ENCODE peak calls at places on chromosomes 12 and 14, in four cellular contexts. One of them, this sample, is unnamed.
A peak's percentile ranks its signal among the peaks of the same experiment; 100 is the strongest.

GRCh38 chr14:25436906-25437305 is 387.0 kb upstream of the STXBP6 start:
- DNase-seq in transverse colon: no peak
- DNase-seq in K562: no peak
- DNase-seq in GM12892: no peak
- DNase-seq in this sample: no peak

GRCh38 chr12:121748571-121749265 is 36.2 kb downstream of the TMEM120B start:
- DNase-seq in transverse colon: no peak
- DNase-seq in K562: peak; percentile 84
- DNase-seq in GM12892: no peak
- DNase-seq in this sample: no peak

GRCh38 chr14:32345311-32345771 is 16.2 kb downstream of the AKAP6 start:
- DNase-seq in K562: no peak
- DNase-seq in GM12892: no peak
- DNase-seq in transverse colon: peak; percentile 21
- DNase-seq in this sample: no peak

GRCh38 chr12:68919581-68920239 is 13.3 kb downstream of the CPM start:
- DNase-seq in transverse colon: no peak
- DNase-seq in GM12892: no peak
- DNase-seq in K562: no peak
- DNase-seq in this sample: no peak

GRCh38 chr14:96662116-96662901 is 134.9 kb upstream of the VRK1 start:
- DNase-seq in transverse colon: no peak
- DNase-seq in GM12892: no peak
- DNase-seq in K562: no peak
- DNase-seq in this sample: peak; percentile 50

GRCh38 chr12:2110841-2111566 is 58.2 kb downstream of the CACNA1C start:
- DNase-seq in transverse colon: no peak
- DNase-seq in GM12892: no peak
- DNase-seq in K562: no peak
- DNase-seq in this sample: no peak

GRCh38 chr12:15206831-15207394 is 14.3 kb downstream of the RERG start:
- DNase-seq in K562: no peak
- DNase-seq in GM12892: no peak
- DNase-seq in transverse colon: no peak
- DNase-seq in this sample: no peak

GRCh38 chr12:97300921-97301320 is 161.7 kb upstream of the RMST start:
- DNase-seq in GM12892: no peak
- DNase-seq in transverse colon: no peak
- DNase-seq in K562: no peak
- DNase-seq in this sample: no peak

GRCh38 chr14:57512221-57512620 is 18.6 kb upstream of the CCDC198 start:
- DNase-seq in K562: no peak
- DNase-seq in GM12892: no peak
- DNase-seq in transverse colon: no peak
- DNase-seq in this sample: no peak

GRCh38 chr12:5441497-5442236 is 9.8 kb downstream of the NTF3 start:
- DNase-seq in transverse colon: no peak
- DNase-seq in K562: no peak
- DNase-seq in GM12892: no peak
- DNase-seq in this sample: no peak

GRCh38 chr12:43887397-43887796 is 51.5 kb downstream of the TMEM117 start:
- DNase-seq in transverse colon: no peak
- DNase-seq in GM12892: no peak
- DNase-seq in K562: no peak
- DNase-seq in this sample: no peak

GRCh38 chr12:90128526-90128925 is 419.9 kb upstream of the ATP2B1 start:
- DNase-seq in GM12892: no peak
- DNase-seq in K562: no peak
- DNase-seq in transverse colon: no peak
- DNase-seq in this sample: no peak

GRCh38 chr12:124743479-124744272 is 120.0 kb downstream of the SCARB1 start:
- DNase-seq in transverse colon: no peak
- DNase-seq in GM12892: no peak
- DNase-seq in K562: no peak
- DNase-seq in this sample: no peak

GRCh38 chr14:23009483-23009938 is 432 bp downstream of the C14orf93 start:
- DNase-seq in K562: no peak
- DNase-seq in transverse colon: no peak
- DNase-seq in GM12892: no peak
- DNase-seq in this sample: no peak

GRCh38 chr12:27554421-27555186 is 30.6 kb downstream of the PPFIBP1 start:
- DNase-seq in K562: no peak
- DNase-seq in GM12892: no peak
- DNase-seq in transverse colon: peak; percentile 14
- DNase-seq in this sample: peak; percentile 82

GRCh38 chr12:30988887-30989286 is 62.3 kb downstream of the TSPAN11 start:
- DNase-seq in GM12892: no peak
- DNase-seq in K562: no peak
- DNase-seq in transverse colon: peak; percentile 27
- DNase-seq in this sample: no peak

GRCh38 chr14:21074398-21075272 is 4.5 kb downstream of the ARHGEF40 start:
- DNase-seq in GM12892: no peak
- DNase-seq in transverse colon: no peak
- DNase-seq in K562: no peak
- DNase-seq in this sample: no peak

DNA sequence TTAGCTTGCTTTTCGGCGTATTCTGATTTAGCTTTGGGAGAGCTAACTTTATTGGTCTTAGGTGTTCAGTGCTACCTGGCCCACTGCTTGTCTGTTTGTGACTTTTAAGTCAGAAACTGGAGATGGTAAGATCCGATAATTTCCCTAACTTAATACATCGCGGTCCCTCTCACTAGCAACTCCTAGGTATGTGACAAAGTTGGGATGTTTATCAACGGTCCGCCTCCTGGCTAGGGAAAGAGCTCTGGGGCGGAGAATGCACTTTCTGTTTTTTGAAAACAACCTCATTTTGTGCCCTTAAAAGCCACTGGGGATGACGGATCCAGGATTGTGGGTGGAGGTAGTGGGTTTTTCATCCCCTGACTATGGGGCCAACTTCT is 1.2 kb downstream of the CDKN1B start:
- DNase-seq in GM12892: no peak
- DNase-seq in K562: no peak
- DNase-seq in transverse colon: no peak
- DNase-seq in this sample: no peak
- TF ChIP-seq POLR2A in GM12892: no peak
- TF ChIP-seq POLR2A in K562: no peak
- TF ChIP-seq POLR2A in transverse colon: no peak
- TF ChIP-seq POLR2A in this sample: no peak

GRCh38 chr12:67774983-67775587 is 126.5 kb downstream of the DYRK2 start:
- DNase-seq in GM12892: no peak
- DNase-seq in transverse colon: no peak
- DNase-seq in K562: no peak
- DNase-seq in this sample: no peak

GRCh38 chr12:67772276-67773169 is 124.0 kb downstream of the DYRK2 start:
- DNase-seq in transverse colon: no peak
- DNase-seq in K562: no peak
- DNase-seq in GM12892: no peak
- DNase-seq in this sample: no peak

GRCh38 chr12:67773896-67774295 is 125.4 kb downstream of the DYRK2 start:
- DNase-seq in K562: no peak
- DNase-seq in transverse colon: no peak
- DNase-seq in GM12892: no peak
- DNase-seq in this sample: no peak
- TF ChIP-seq POLR2AphosphoS5 in K562: no peak
- TF ChIP-seq POLR2AphosphoS5 in transverse colon: no peak
- TF ChIP-seq POLR2AphosphoS5 in GM12892: no peak
- TF ChIP-seq POLR2AphosphoS5 in this sample: no peak

GRCh38 chr14:93332853-93333630 is at the start of gene BTBD7:
- DNase-seq in transverse colon: peak; percentile 97
- DNase-seq in GM12892: peak; percentile 91
- DNase-seq in K562: peak; percentile 88
- DNase-seq in this sample: peak; percentile 97
- TF ChIP-seq POLR2A in transverse colon: peak; percentile 32
- TF ChIP-seq POLR2A in GM12892: peak; percentile 67
- TF ChIP-seq POLR2A in K562: peak; percentile 65
- TF ChIP-seq POLR2A in this sample: peak; percentile 54

GRCh38 chr14:60839057-60839456 is 104.5 kb downstream of the MNAT1 start:
- DNase-seq in K562: no peak
- DNase-seq in GM12892: no peak
- DNase-seq in transverse colon: no peak
- DNase-seq in this sample: no peak

GRCh38 chr14:60839657-60840056 is 105.1 kb downstream of the MNAT1 start:
- DNase-seq in GM12892: no peak
- DNase-seq in transverse colon: no peak
- DNase-seq in K562: no peak
- DNase-seq in this sample: peak; percentile 44

DNA sequence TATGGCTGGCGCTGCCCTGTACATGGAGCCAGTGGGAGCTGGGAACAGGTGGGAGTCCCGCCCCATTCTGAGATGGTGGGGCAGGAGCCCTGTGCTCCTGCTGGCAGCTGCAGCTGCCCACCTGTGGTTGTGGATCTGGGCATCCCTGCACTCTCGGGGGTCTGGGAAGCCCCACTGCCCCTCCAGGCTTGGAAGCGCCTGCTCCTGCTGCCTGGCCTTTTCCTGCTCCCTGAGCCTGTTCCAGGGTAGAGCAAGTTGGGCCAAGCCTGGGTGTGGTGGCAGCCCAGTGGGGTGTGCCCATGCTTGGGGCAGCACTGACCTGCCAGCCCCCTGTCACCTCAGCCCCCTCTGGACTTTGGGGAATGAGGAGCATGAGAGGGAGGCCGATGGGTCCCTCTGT is 104.0 kb downstream of the MNAT1 start:
- DNase-seq in transverse colon: no peak
- DNase-seq in K562: no peak
- DNase-seq in GM12892: no peak
- DNase-seq in this sample: no peak
- TF ChIP-seq POLR2AphosphoS5 in transverse colon: no peak
- TF ChIP-seq POLR2AphosphoS5 in K562: no peak
- TF ChIP-seq POLR2AphosphoS5 in GM12892: no peak
- TF ChIP-seq POLR2AphosphoS5 in this sample: no peak

GRCh38 chr12:116525418-116526001 is 33.7 kb upstream of the MAP1LC3B2 start:
- DNase-seq in GM12892: no peak
- DNase-seq in K562: no peak
- DNase-seq in transverse colon: peak; percentile 45
- DNase-seq in this sample: peak; percentile 88
- TF ChIP-seq POLR2A in GM12892: no peak
- TF ChIP-seq POLR2A in K562: no peak
- TF ChIP-seq POLR2A in transverse colon: no peak
- TF ChIP-seq POLR2A in this sample: no peak

GRCh38 chr14:92884410-92884809 is 38.5 kb upstream of the CHGA start:
- DNase-seq in GM12892: no peak
- DNase-seq in K562: no peak
- DNase-seq in transverse colon: no peak
- DNase-seq in this sample: no peak

GRCh38 chr14:92887157-92887556 is 35.8 kb upstream of the CHGA start:
- DNase-seq in GM12892: no peak
- DNase-seq in transverse colon: no peak
- DNase-seq in K562: no peak
- DNase-seq in this sample: no peak

GRCh38 chr14:92885279-92886061 is 37.5 kb upstream of the CHGA start:
- DNase-seq in K562: no peak
- DNase-seq in GM12892: no peak
- DNase-seq in transverse colon: no peak
- DNase-seq in this sample: no peak

GRCh38 chr14:92888896-92889295 is 34.1 kb upstream of the CHGA start:
- DNase-seq in K562: no peak
- DNase-seq in transverse colon: no peak
- DNase-seq in GM12892: no peak
- DNase-seq in this sample: no peak

GRCh38 chr14:92886337-92886736 is 36.6 kb upstream of the CHGA start:
- DNase-seq in transverse colon: no peak
- DNase-seq in GM12892: no peak
- DNase-seq in K562: no peak
- DNase-seq in this sample: no peak
- TF ChIP-seq POLR2AphosphoS5 in transverse colon: no peak
- TF ChIP-seq POLR2AphosphoS5 in GM12892: no peak
- TF ChIP-seq POLR2AphosphoS5 in K562: no peak
- TF ChIP-seq POLR2AphosphoS5 in this sample: no peak

GRCh38 chr12:108305520-108305919 is 33.6 kb downstream of the CMKLR1 start:
- DNase-seq in GM12892: no peak
- DNase-seq in transverse colon: peak; percentile 68
- DNase-seq in K562: no peak
- DNase-seq in this sample: peak; percentile 95

GRCh38 chr12:108306014-108306501 is 33.1 kb downstream of the CMKLR1 start:
- DNase-seq in GM12892: no peak
- DNase-seq in transverse colon: no peak
- DNase-seq in K562: no peak
- DNase-seq in this sample: no peak

GRCh38 chr12:108306506-108306905 is 32.6 kb downstream of the CMKLR1 start:
- DNase-seq in K562: no peak
- DNase-seq in transverse colon: no peak
- DNase-seq in GM12892: no peak
- DNase-seq in this sample: no peak

GRCh38 chr12:108302471-108303311 is 36.4 kb downstream of the CMKLR1 start:
- DNase-seq in K562: no peak
- DNase-seq in transverse colon: peak; percentile 43
- DNase-seq in GM12892: no peak
- DNase-seq in this sample: peak; percentile 93

DNA sequence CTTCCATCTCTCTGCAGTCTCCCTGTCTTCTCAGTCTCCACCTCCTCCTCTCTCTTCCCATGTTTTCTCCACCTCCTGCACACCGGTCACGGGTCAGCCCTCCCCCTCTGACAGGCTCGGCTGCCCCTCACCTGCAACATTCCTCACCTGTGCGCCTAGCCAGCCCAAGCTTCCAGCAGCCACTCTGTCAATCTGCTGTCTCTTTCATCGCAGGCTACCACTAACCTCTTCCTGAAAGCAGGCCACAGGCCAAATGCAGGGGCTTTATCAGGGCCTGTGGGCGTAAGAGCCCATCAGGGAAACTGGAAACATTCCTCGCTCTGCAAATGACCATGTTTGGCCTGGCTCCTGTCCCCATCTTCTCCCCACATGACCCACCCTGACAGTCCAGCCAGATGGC is 34.5 kb downstream of the CMKLR1 start:
- DNase-seq in GM12892: no peak
- DNase-seq in transverse colon: no peak
- DNase-seq in K562: no peak
- DNase-seq in this sample: no peak
- TF ChIP-seq POLR2A in GM12892: no peak
- TF ChIP-seq POLR2A in transverse colon: no peak
- TF ChIP-seq POLR2A in K562: no peak
- TF ChIP-seq POLR2A in this sample: no peak